ENCODE peak calls at places on chromosomes 13 and 19, in six cellular contexts. V is K562, K is uterus, X is A673, L is IMR-90, Z is HCT116. W is an unnamed sample.

GRCh38 chr19:45876411-45877197 is 9.3 kb downstream of the IRF2BP1 start:
- DNase-seq in V (peak; percentile 78), K (no peak), X (no peak), L (peak; percentile 16), Z (no peak), W (peak; percentile 14)

GRCh38 chr19:20077791-20078463 is at the start of gene ZNF90:
- DNase-seq in V (peak; percentile 6), K (peak; percentile 96), X (peak; percentile 23), L (peak; percentile 93), Z (no peak), W (peak; percentile 96)

GRCh38 chr13:43136940-43137574 is 113.7 kb downstream of the DNAJC15 start:
- DNase-seq in V (no peak), K (no peak), X (no peak), L (no peak), Z (no peak), W (no peak)

GRCh38 chr13:45658586-45659235 is 43.2 kb upstream of the ERICH6B start:
- DNase-seq in V (no peak), K (no peak), X (no peak), L (peak; percentile 62), Z (no peak), W (no peak)

GRCh38 chr13:67042556-67042955 is 187.6 kb downstream of the PCDH9 start:
- DNase-seq in V (no peak), K (no peak), X (no peak), L (no peak), Z (no peak), W (no peak)

GRCh38 chr19:45729774-45730388 is 815 bp downstream of the FBXO46 start:
- DNase-seq in V (no peak), K (no peak), X (no peak), L (no peak), Z (no peak), W (no peak)

GRCh38 chr13:67509039-67509438 is 278.9 kb upstream of the PCDH9 start:
- DNase-seq in V (no peak), K (no peak), X (peak; percentile 4), L (no peak), Z (no peak), W (no peak)

GRCh38 chr13:44734204-44734707 is 158.1 kb upstream of the TSC22D1 start:
- DNase-seq in V (no peak), K (no peak), X (no peak), L (peak; percentile 34), Z (no peak), W (no peak)

GRCh38 chr19:36120092-36120983 is 5.1 kb downstream of the TBCB start:
- DNase-seq in V (no peak), K (no peak), X (no peak), L (no peak), Z (no peak), W (no peak)

GRCh38 chr13:26575244-26575643 is 17.8 kb downstream of the WASF3 start:
- DNase-seq in V (no peak), K (no peak), X (no peak), L (peak; percentile 88), Z (no peak), W (no peak)

GRCh38 chr19:49217382-49217781 is 59.8 kb downstream of the TRPM4 start:
- DNase-seq in V (no peak), K (no peak), X (no peak), L (peak; percentile 72), Z (no peak), W (no peak)

GRCh38 chr13:63435668-63436275 is 2020.1 kb upstream of the PCDH20 start:
- DNase-seq in V (no peak), K (no peak), X (no peak), L (peak; percentile 100), Z (peak; percentile 3), W (no peak)

DNA sequence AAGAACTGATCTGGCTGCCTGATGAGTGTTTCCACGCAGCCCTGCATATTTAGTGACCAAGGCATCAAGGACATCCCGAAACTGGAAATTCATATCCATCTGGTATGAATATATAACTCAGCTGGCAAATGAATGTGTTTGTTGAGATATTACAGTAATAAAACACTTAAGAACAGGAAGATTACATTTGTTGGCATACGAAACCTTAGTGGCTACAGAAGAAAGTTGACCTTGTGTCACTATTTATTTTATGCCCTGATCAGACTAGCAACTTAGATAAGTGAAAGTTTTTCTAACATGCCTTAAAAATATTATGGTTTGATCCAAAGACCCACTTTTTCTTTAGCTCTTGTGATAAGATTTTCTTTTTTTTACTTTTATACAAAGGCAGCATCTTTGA is 32.8 kb downstream of the RAP2A start:
- DNase-seq in V (no peak), K (no peak), X (no peak), L (no peak), Z (no peak), W (no peak)
- TF ChIP-seq CTCF in V (no peak), K (no peak), X (no peak), L (no peak), Z (no peak), W (no peak)

GRCh38 chr19:38868551-38868950 is 9.5 kb downstream of the RINL start:
- DNase-seq in V (no peak), K (no peak), X (no peak), L (no peak), Z (no peak), W (no peak)
- H3K4me1 ChIP-seq in V (no peaks in the 10 kb centered on the region), K (peaks cover 4% of the 10 kb centered on the region), X (no peaks in the 10 kb centered on the region), L (peaks cover 5% of the 10 kb centered on the region), Z (peaks cover 16% of the 10 kb centered on the region), W (no peaks in the 10 kb centered on the region)

GRCh38 chr13:50576156-50576555 is 267.3 kb downstream of the DLEU7 start:
- DNase-seq in V (no peak), K (no peak), X (no peak), L (no peak), Z (no peak), W (no peak)

GRCh38 chr13:50577806-50578205 is 265.7 kb downstream of the DLEU7 start:
- DNase-seq in V (no peak), K (no peak), X (no peak), L (no peak), Z (no peak), W (no peak)

GRCh38 chr13:50584856-50585580 is 258.5 kb downstream of the DLEU7 start:
- DNase-seq in V (no peak), K (no peak), X (peak; percentile 63), L (no peak), Z (no peak), W (no peak)

GRCh38 chr13:50581586-50582196 is 261.8 kb downstream of the DLEU7 start:
- DNase-seq in V (no peak), K (no peak), X (no peak), L (no peak), Z (no peak), W (no peak)

GRCh38 chr13:50580684-50581305 is 262.7 kb downstream of the DLEU7 start:
- DNase-seq in V (no peak), K (no peak), X (no peak), L (peak; percentile 80), Z (no peak), W (no peak)
- TF ChIP-seq CTCF in V (no peak), K (no peak), X (no peak), L (peak; percentile 31), Z (no peak), W (no peak)

GRCh38 chr19:18653853-18654252 is 17.0 kb downstream of the KLHL26 start:
- DNase-seq in V (no peak), K (no peak), X (no peak), L (no peak), Z (no peak), W (no peak)
- H3K4me1 ChIP-seq in V (peaks cover 4% of the 10 kb centered on the region), K (peaks cover 8% of the 10 kb centered on the region), X (peaks cover 10% of the 10 kb centered on the region), L (peaks cover 42% of the 10 kb centered on the region), Z (peaks cover 4% of the 10 kb centered on the region), W (peaks cover 55% of the 10 kb centered on the region)

GRCh38 chr13:51814825-51815650 is 11.1 kb upstream of the DHRS12 start:
- DNase-seq in V (peak; percentile 49), K (peak; percentile 65), X (peak; percentile 75), L (peak; percentile 50), Z (peak; percentile 60), W (peak; percentile 74)
- TF ChIP-seq CTCF in V (peak; percentile 77), K (peak; percentile 81), X (peak; percentile 84), L (peak; percentile 79), Z (peak; percentile 75), W (peak; percentile 85)

GRCh38 chr13:111095031-111095840 is 19.9 kb upstream of the ARHGEF7 start:
- DNase-seq in V (no peak), K (no peak), X (no peak), L (no peak), Z (no peak), W (no peak)
- H3K4me1 ChIP-seq in V (no peaks in the 10 kb centered on the region), K (no peaks in the 10 kb centered on the region), X (no peaks in the 10 kb centered on the region), L (no peaks in the 10 kb centered on the region), Z (no peaks in the 10 kb centered on the region), W (no peaks in the 10 kb centered on the region)

GRCh38 chr13:102131246-102131645 is 270.6 kb downstream of the FGF14 start:
- DNase-seq in V (no peak), K (no peak), X (peak; percentile 89), L (no peak), Z (no peak), W (no peak)
- TF ChIP-seq CTCF in V (no peak), K (no peak), X (no peak), L (no peak), Z (no peak), W (no peak)

GRCh38 chr13:70203661-70204229 is 95.5 kb upstream of the KLHL1 start:
- DNase-seq in V (no peak), K (no peak), X (no peak), L (no peak), Z (peak; percentile 4), W (no peak)
- H3K4me1 ChIP-seq in V (no peaks in the 10 kb centered on the region), K (no peaks in the 10 kb centered on the region), X (no peaks in the 10 kb centered on the region), L (no peaks in the 10 kb centered on the region), Z (no peaks in the 10 kb centered on the region), W (no peaks in the 10 kb centered on the region)

DNA sequence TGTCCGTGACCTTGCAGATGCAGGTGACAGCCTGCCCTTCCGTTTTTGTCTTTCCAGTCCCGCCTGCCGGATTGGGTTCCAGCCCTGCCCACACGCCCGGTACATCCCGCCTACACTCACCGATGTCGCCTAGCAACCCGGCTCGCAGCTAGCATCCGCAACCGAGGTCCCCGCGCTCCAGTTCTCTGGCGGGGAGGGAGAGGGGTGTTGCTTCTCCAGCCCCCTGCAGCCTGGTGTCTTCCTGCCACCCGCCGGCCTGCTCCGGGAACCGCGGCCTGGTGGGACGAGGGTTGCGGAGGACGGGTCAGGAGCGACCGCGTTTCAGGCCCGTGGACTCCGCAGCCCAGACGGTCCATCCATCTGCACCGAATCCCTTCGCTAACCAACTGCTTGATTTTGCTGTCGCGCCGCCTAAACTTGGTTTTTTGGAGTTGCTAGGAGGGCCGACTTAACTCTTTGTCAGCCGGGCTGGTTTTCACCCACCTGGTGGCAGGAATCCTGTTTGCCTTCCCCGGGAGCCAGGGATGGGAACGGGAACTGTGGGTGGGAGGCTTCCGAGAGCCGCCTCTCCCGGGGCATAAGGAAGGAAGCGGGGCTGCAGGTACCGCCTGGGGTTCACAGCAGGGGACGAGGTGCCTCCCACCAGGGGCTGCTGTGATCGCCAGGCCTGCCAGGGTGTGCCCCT is 15.4 kb upstream of the MATK start:
- DNase-seq in V (peak; percentile 53), K (no peak), X (no peak), L (no peak), Z (no peak), W (no peak)
- TF ChIP-seq CTCF in V (no peak), K (no peak), X (no peak), L (peak; percentile 25), Z (no peak), W (no peak)

W was measured in tibial nerve.